ENCODE peak calls at places on chromosome X, in nine cellular contexts. B is IMR-90; C is HFF-Myc; U is PC-3; S is activated CD8-positive, alpha-beta T cell treated with anti-CD3 and anti-CD28 coated beads for 36 hours; Z is testis; M is AG04449; A is neural crest cell; X is endothelial cell. R is an unnamed sample.

GRCh38 chrX:129791961-129792570 is 12.3 kb downstream of the SASH3 start:
- DNase-seq in A (no peak), U (no peak), Z (no peak), B (no peak), M (no peak), S (no peak), X (no peak), C (no peak), R (no peak)

GRCh38 chrX:118545510-118545909 is 49.9 kb downstream of the DOCK11 start:
- DNase-seq in B (peak; percentile 31), M (no peak), Z (no peak), A (no peak), S (no peak), U (no peak), C (no peak), X (no peak), R (no peak)

GRCh38 chrX:41265615-41266014 is 68.3 kb upstream of the DDX3X start:
- DNase-seq in B (peak; percentile 69), X (no peak), Z (peak; percentile 18), A (no peak), U (no peak), C (no peak), S (peak; percentile 81), M (no peak), R (no peak)

GRCh38 chrX:51747671-51748070 is 4.4 kb downstream of the GSPT2 start:
- DNase-seq in S (no peak), B (no peak), X (no peak), Z (no peak), C (no peak), M (no peak), A (no peak), U (no peak), R (no peak)

GRCh38 chrX:24149346-24150050 is at the start of gene ZFX:
- DNase-seq in Z (peak; percentile 30), M (no peak), B (peak; percentile 63), C (no peak), A (peak; percentile 54), X (peak; percentile 40), S (peak; percentile 59), U (peak; percentile 42), R (peak; percentile 58)

GRCh38 chrX:29824176-29824906 is 391.0 kb upstream of the MAGEB2 start:
- DNase-seq in U (no peak), C (no peak), A (no peak), B (no peak), M (no peak), X (no peak), S (no peak), Z (no peak), R (no peak)

GRCh38 chrX:23765449-23765848 is 17.5 kb upstream of the SAT1 start:
- DNase-seq in U (peak; percentile 65), X (no peak), C (no peak), Z (no peak), M (no peak), A (no peak), B (peak; percentile 18), S (no peak), R (no peak)

GRCh38 chrX:153926863-153927685 is 1.0 kb upstream of the ARHGAP4 start:
- DNase-seq in B (peak; percentile 10), C (no peak), X (no peak), S (peak; percentile 84), Z (peak; percentile 32), M (no peak), A (no peak), U (peak; percentile 31), R (peak; percentile 86)

DNA sequence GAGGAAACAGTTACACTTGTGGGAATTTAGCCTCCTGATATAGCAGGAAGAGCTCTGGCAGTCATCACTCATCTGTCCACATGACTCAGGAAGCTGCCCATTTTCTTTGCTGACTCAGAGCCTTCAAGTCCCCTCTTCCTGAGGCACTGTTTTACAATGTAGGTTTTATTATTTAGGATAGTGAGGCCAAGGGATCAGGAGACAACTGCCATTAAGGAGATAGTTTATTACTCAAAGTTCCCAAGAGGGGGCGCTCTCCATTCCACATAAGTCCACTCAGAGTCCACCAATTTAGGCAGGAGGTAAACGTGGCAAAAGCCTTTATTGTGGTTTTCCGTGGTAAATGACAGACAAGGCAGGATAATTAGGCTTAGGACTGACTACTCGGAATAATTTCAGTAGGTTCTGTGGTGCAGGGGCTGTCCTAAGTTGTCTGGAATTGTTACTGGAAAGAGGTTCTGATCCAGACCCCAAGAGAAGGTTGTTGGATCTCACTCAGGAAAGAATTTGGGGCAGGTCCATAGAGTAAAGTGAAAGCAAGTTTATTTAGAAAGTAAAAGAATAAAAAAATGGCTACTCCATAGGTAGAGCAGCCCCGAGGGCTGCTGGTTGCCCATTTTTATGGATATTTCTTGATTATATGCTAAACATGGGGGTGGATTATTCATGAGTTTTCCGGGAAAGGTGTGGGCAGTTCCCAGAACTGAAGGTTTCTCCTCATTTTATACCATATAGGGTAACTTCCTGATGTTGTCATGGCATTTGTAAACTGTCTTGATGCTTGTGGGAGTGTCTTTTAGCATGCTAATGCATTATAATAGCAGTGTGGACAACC is 96.0 kb upstream of the RAB40AL start:
- DNase-seq in X (no peak), Z (no peak), C (no peak), A (no peak), U (peak; percentile 80), S (no peak), M (no peak), B (peak; percentile 34), R (no peak)
- TF ChIP-seq CTCF in X (peak; percentile 33), Z (no peak), C (peak; percentile 22), A (peak; percentile 20), U (peak; percentile 83), S (no peak), M (no peak), B (peak; percentile 9), R (no peak)

GRCh38 chrX:37926700-37927099 is 79.3 kb upstream of the DYNLT3 start:
- DNase-seq in U (peak; percentile 69), M (peak; percentile 0), S (no peak), A (no peak), X (no peak), C (no peak), B (peak; percentile 41), Z (no peak), R (peak; percentile 9)
- TF ChIP-seq CTCF in U (peak; percentile 80), M (peak; percentile 17), S (peak; percentile 14), A (peak; percentile 65), X (peak; percentile 64), C (peak; percentile 18), B (peak; percentile 61), Z (peak; percentile 35), R (peak; percentile 16)

GRCh38 chrX:22666441-22666840 is 333.3 kb upstream of the DDX53 start:
- DNase-seq in A (no peak), M (no peak), B (peak; percentile 27), C (peak; percentile 27), X (peak; percentile 6), S (peak; percentile 7), U (peak; percentile 25), Z (peak; percentile 30), R (peak; percentile 6)
- TF ChIP-seq CTCF in A (peak; percentile 45), M (no peak), B (peak; percentile 14), C (peak; percentile 17), X (peak; percentile 33), S (no peak), U (peak; percentile 39), Z (no peak), R (peak; percentile 13)

GRCh38 chrX:136708348-136708747 is 60.4 kb downstream of the CD40LG start:
- DNase-seq in Z (no peak), M (no peak), S (no peak), X (no peak), C (no peak), U (peak; percentile 38), B (peak; percentile 13), A (no peak), R (no peak)
- TF ChIP-seq CTCF in Z (no peak), M (peak; percentile 32), S (peak; percentile 55), X (peak; percentile 28), C (no peak), U (peak; percentile 67), B (peak; percentile 33), A (peak; percentile 57), R (peak; percentile 21)

GRCh38 chrX:9907645-9908387 is 59.3 kb upstream of the CLDN34 start:
- DNase-seq in B (peak; percentile 94), U (peak; percentile 94), X (no peak), C (no peak), S (no peak), Z (no peak), M (no peak), A (no peak), R (no peak)

GRCh38 chrX:9909254-9909653 is 57.9 kb upstream of the CLDN34 start:
- DNase-seq in M (no peak), A (no peak), X (no peak), C (no peak), Z (no peak), B (no peak), U (no peak), S (no peak), R (no peak)

GRCh38 chrX:9911479-9911878 is 55.7 kb upstream of the CLDN34 start:
- DNase-seq in A (no peak), S (no peak), B (peak; percentile 80), X (no peak), C (no peak), Z (no peak), U (peak; percentile 80), M (no peak), R (no peak)

GRCh38 chrX:9913041-9913440 is 54.1 kb upstream of the CLDN34 start:
- DNase-seq in M (no peak), X (no peak), Z (no peak), A (no peak), C (no peak), S (no peak), B (peak; percentile 43), U (peak; percentile 77), R (no peak)

GRCh38 chrX:9912341-9912740 is 54.8 kb upstream of the CLDN34 start:
- DNase-seq in X (no peak), C (no peak), Z (no peak), B (peak; percentile 45), A (no peak), S (no peak), M (no peak), U (no peak), R (no peak)
- TF ChIP-seq CTCF in X (no peak), C (no peak), Z (no peak), B (no peak), A (no peak), S (no peak), M (no peak), U (no peak), R (no peak)

R was measured in GM13976.